ENCODE peak calls at places on chromosomes 5 and 9, in ten cellular contexts. W is GM19239; Z is stromal cell of bone marrow; I is stimulated activated CD4-positive, alpha-beta T cell treated with anti-CD3 and anti-CD28 coated beads, TNF-alpha, amount 100 ng/mL, for 1 hour; G is activated CD8-positive, alpha-beta memory T cell treated with anti-CD3 and anti-CD28 coated beads, Interleukin-2, amount 10 ng/mL, durations not matched to agents 7 days and 5 days; D is PC-3; O is endodermal cell; R is NCI-H1694; S is ELR; F is H1. V is an unnamed sample.

GRCh38 chr5:87243161-87243877 is 24.4 kb upstream of the RASA1 start:
- DNase-seq in D (peak), F (no peak), I (no peak), S (peak), O (no peak), R (no peak), Z (peak), G (no peak), W (no peak), V (peak)

GRCh38 chr9:33076031-33076359 is 479 bp downstream of the SMU1 start:
- DNase-seq in O (no peak), W (no peak), R (no peak), F (no peak), S (peak), Z (no peak), D (no peak), I (no peak), G (no peak), V (no peak)

GRCh38 chr9:133956520-133957076 is 35.5 kb downstream of the VAV2 start:
- DNase-seq in Z (no peak), S (no peak), O (peak), G (no peak), I (no peak), D (no peak), F (no peak), R (no peak), W (no peak), V (peak)

GRCh38 chr9:108951578-108951977 is 17.4 kb downstream of the ABITRAM start:
- DNase-seq in G (no peak), Z (no peak), D (peak), W (no peak), R (no peak), F (no peak), S (peak), I (no peak), O (no peak), V (no peak)

GRCh38 chr9:134179918-134180785 is 15.8 kb upstream of the RNU6ATAC start:
- DNase-seq in R (no peak), I (no peak), S (no peak), F (no peak), G (no peak), W (no peak), D (no peak), Z (no peak), O (peak), V (no peak)

GRCh38 chr9:129162901-129163670 is 15.0 kb downstream of the IER5L start:
- DNase-seq in D (no peak), O (no peak), G (no peak), W (no peak), S (no peak), I (no peak), R (no peak), Z (no peak), F (no peak), V (no peak)

GRCh38 chr5:146797683-146798082 is 80.9 kb downstream of the PPP2R2B start:
- DNase-seq in W (no peak), I (no peak), Z (no peak), D (no peak), O (no peak), S (no peak), F (peak), G (no peak), R (peak), V (no peak)

GRCh38 chr9:86557063-86557766 is 203.0 kb upstream of the TUT7 start:
- DNase-seq in W (no peak), O (no peak), S (peak), I (no peak), Z (peak), D (no peak), G (no peak), F (no peak), R (no peak), V (peak)

GRCh38 chr9:7130421-7130820 is 372.6 kb downstream of the KDM4C start:
- DNase-seq in W (no peak), R (no peak), F (no peak), G (no peak), O (no peak), I (no peak), Z (no peak), D (no peak), S (no peak), V (no peak)

GRCh38 chr5:134177197-134178171 is 734 bp upstream of the SKP1 start:
- DNase-seq in O (peak), W (peak), Z (peak), F (no peak), G (no peak), R (no peak), D (peak), I (no peak), S (peak), V (peak)

GRCh38 chr9:6215562-6215961 is at the start of gene IL33:
- DNase-seq in S (no peak), G (no peak), R (no peak), D (peak), I (no peak), F (no peak), W (no peak), Z (no peak), O (no peak), V (no peak)

GRCh38 chr5:119273391-119273839 is 82.4 kb upstream of the TNFAIP8 start:
- DNase-seq in I (no peak), R (no peak), D (no peak), W (no peak), G (no peak), S (no peak), Z (no peak), O (no peak), F (no peak), V (no peak)

GRCh38 chr9:91817493-91818225 is 132.4 kb downstream of the ROR2 start:
- DNase-seq in G (no peak), R (no peak), F (no peak), I (no peak), S (peak), Z (peak), D (no peak), W (no peak), O (peak), V (peak)

GRCh38 chr5:176994460-176995121 is 12.0 kb downstream of the UIMC1 start:
- DNase-seq in I (no peak), W (no peak), S (no peak), D (no peak), R (no peak), G (no peak), O (peak), F (no peak), Z (no peak), V (peak)

GRCh38 chr9:703392-703791 is 138.1 kb upstream of the DMRT1 start:
- DNase-seq in W (no peak), G (no peak), D (no peak), I (no peak), O (no peak), R (no peak), S (no peak), F (no peak), Z (no peak), V (no peak)

GRCh38 chr9:91436841-91437240 is 13.2 kb upstream of the NFIL3 start:
- DNase-seq in W (no peak), F (no peak), Z (no peak), D (no peak), I (no peak), R (no peak), O (no peak), G (no peak), S (no peak), V (no peak)

GRCh38 chr5:59146729-59147128 is 563.9 kb downstream of the RAB3C start:
- DNase-seq in F (no peak), D (no peak), I (no peak), O (no peak), S (no peak), G (no peak), W (no peak), R (no peak), Z (no peak), V (no peak)

GRCh38 chr5:55994502-55994997 is at the start of gene IL6ST:
- DNase-seq in R (no peak), F (no peak), S (peak), W (no peak), G (no peak), D (peak), I (no peak), Z (no peak), O (no peak), V (peak)

GRCh38 chr9:76756273-76756650 is 8.0 kb upstream of the PCA3 start:
- DNase-seq in S (peak), O (peak), G (no peak), Z (no peak), I (no peak), R (no peak), F (peak), D (peak), W (no peak), V (peak)

GRCh38 chr9:137619240-137620090 is 660 bp downstream of the EHMT1 start:
- DNase-seq in I (no peak), F (no peak), R (no peak), Z (no peak), G (peak), W (no peak), S (peak), D (peak), O (no peak), V (peak)

GRCh38 chr9:32663741-32664140 is 28.3 kb upstream of the TAF1L start:
- DNase-seq in G (no peak), W (no peak), D (peak), O (no peak), I (no peak), S (no peak), F (no peak), R (no peak), Z (no peak), V (no peak)

GRCh38 chr9:131525643-131526565 is 5.2 kb downstream of the UCK1 start:
- DNase-seq in S (no peak), Z (no peak), O (peak), D (no peak), F (no peak), I (no peak), W (no peak), R (no peak), G (no peak), V (no peak)

V was measured in EL.